ENCODE peak calls at places on chromosomes 7 and 10, in eight cellular contexts. One of them, this sample, is unnamed.

GRCh38 chr7:139718859-139719258 is 58.9 kb downstream of the HIPK2 start:
- DNase-seq in activated CD8-positive, alpha-beta memory T cell treated with anti-CD3 and anti-CD28 coated beads for 1 hour: no peak
- DNase-seq in dermis blood vessel endothelial cell: no peak
- DNase-seq in fibroblast of lung: no peak
- DNase-seq in GM23338: no peak
- DNase-seq in ovary: no peak
- DNase-seq in fibroblast of mammary gland: no peak
- DNase-seq in EH: no peak
- DNase-seq in this sample: no peak

GRCh38 chr7:155735442-155736118 is 76.7 kb downstream of the SHH start:
- DNase-seq in activated CD8-positive, alpha-beta memory T cell treated with anti-CD3 and anti-CD28 coated beads for 1 hour: no peak
- DNase-seq in dermis blood vessel endothelial cell: no peak
- DNase-seq in fibroblast of lung: no peak
- DNase-seq in GM23338: no peak
- DNase-seq in ovary: no peak
- DNase-seq in fibroblast of mammary gland: no peak
- DNase-seq in EH: no peak
- DNase-seq in this sample: no peak

GRCh38 chr7:44979481-44980392 is 922 bp upstream of the MYO1G start:
- DNase-seq in activated CD8-positive, alpha-beta memory T cell treated with anti-CD3 and anti-CD28 coated beads for 1 hour: no peak
- DNase-seq in dermis blood vessel endothelial cell: no peak
- DNase-seq in fibroblast of lung: peak
- DNase-seq in GM23338: peak
- DNase-seq in ovary: no peak
- DNase-seq in fibroblast of mammary gland: no peak
- DNase-seq in EH: peak
- DNase-seq in this sample: no peak

GRCh38 chr10:88858493-88858892 is 6.8 kb upstream of the ANKRD22 start:
- DNase-seq in activated CD8-positive, alpha-beta memory T cell treated with anti-CD3 and anti-CD28 coated beads for 1 hour: no peak
- DNase-seq in dermis blood vessel endothelial cell: no peak
- DNase-seq in fibroblast of lung: no peak
- DNase-seq in GM23338: no peak
- DNase-seq in ovary: no peak
- DNase-seq in fibroblast of mammary gland: no peak
- DNase-seq in EH: no peak
- DNase-seq in this sample: no peak

GRCh38 chr10:120012566-120012965 is 120.0 kb downstream of the SEC23IP start:
- DNase-seq in activated CD8-positive, alpha-beta memory T cell treated with anti-CD3 and anti-CD28 coated beads for 1 hour: no peak
- DNase-seq in dermis blood vessel endothelial cell: no peak
- DNase-seq in fibroblast of lung: no peak
- DNase-seq in GM23338: no peak
- DNase-seq in ovary: no peak
- DNase-seq in fibroblast of mammary gland: no peak
- DNase-seq in EH: peak
- DNase-seq in this sample: no peak

GRCh38 chr7:44391746-44392617 is 66.6 kb upstream of the CAMK2B start:
- DNase-seq in activated CD8-positive, alpha-beta memory T cell treated with anti-CD3 and anti-CD28 coated beads for 1 hour: no peak
- DNase-seq in dermis blood vessel endothelial cell: no peak
- DNase-seq in fibroblast of lung: no peak
- DNase-seq in GM23338: no peak
- DNase-seq in ovary: no peak
- DNase-seq in fibroblast of mammary gland: no peak
- DNase-seq in EH: no peak
- DNase-seq in this sample: peak

GRCh38 chr7:102412548-102412947 is 16.4 kb downstream of the PRKRIP1 start:
- DNase-seq in activated CD8-positive, alpha-beta memory T cell treated with anti-CD3 and anti-CD28 coated beads for 1 hour: no peak
- DNase-seq in dermis blood vessel endothelial cell: peak
- DNase-seq in fibroblast of lung: peak
- DNase-seq in GM23338: peak
- DNase-seq in ovary: no peak
- DNase-seq in fibroblast of mammary gland: peak
- DNase-seq in EH: peak
- DNase-seq in this sample: no peak

GRCh38 chr10:28997736-28998135 is 291.1 kb upstream of the LYZL1 start:
- DNase-seq in activated CD8-positive, alpha-beta memory T cell treated with anti-CD3 and anti-CD28 coated beads for 1 hour: no peak
- DNase-seq in dermis blood vessel endothelial cell: no peak
- DNase-seq in fibroblast of lung: peak
- DNase-seq in GM23338: no peak
- DNase-seq in ovary: no peak
- DNase-seq in fibroblast of mammary gland: no peak
- DNase-seq in EH: peak
- DNase-seq in this sample: no peak

GRCh38 chr7:7944619-7945282 is 23.8 kb upstream of the GLCCI1 start:
- DNase-seq in activated CD8-positive, alpha-beta memory T cell treated with anti-CD3 and anti-CD28 coated beads for 1 hour: no peak
- DNase-seq in dermis blood vessel endothelial cell: peak
- DNase-seq in fibroblast of lung: no peak
- DNase-seq in GM23338: no peak
- DNase-seq in ovary: no peak
- DNase-seq in fibroblast of mammary gland: no peak
- DNase-seq in EH: no peak
- DNase-seq in this sample: no peak